ENCODE peak calls at places on chromosomes 5 and 9, in eight cellular contexts. J is neuronal stem cell; Y is Right ventricle myocardium superior; D is GM12878; K is D341Med; Q is stimulated activated CD4-positive, alpha-beta T cell treated with anti-CD3 and anti-CD28 coated beads, Interleukin-12 subunit alpha, Interleukin-12 subunit beta, amount 100 ng/mL, for 4 hours; X is smooth muscle cell of the brain vasculature; H is foreskin fibroblast. O is an unnamed sample.

GRCh38 chr5:27598576-27598975 is 560.2 kb upstream of the CDH9 start:
- DNase-seq in K (no peak), D (no peak), Y (no peak), H (no peak), Q (no peak), X (no peak), J (no peak), O (no peak)

GRCh38 chr9:93702261-93702660 is 125.9 kb downstream of the PHF2 start:
- DNase-seq in D (no peak), Y (no peak), X (no peak), H (no peak), Q (no peak), J (no peak), K (peak), O (no peak)

GRCh38 chr9:3775968-3776367 is 250.2 kb upstream of the RFX3 start:
- DNase-seq in Q (no peak), K (no peak), J (no peak), Y (no peak), X (no peak), H (no peak), D (no peak), O (no peak)

GRCh38 chr5:107542831-107543231 is 127.9 kb downstream of the EFNA5 start:
- DNase-seq in Y (peak), Q (no peak), J (no peak), D (no peak), X (peak), K (no peak), H (peak), O (peak)

GRCh38 chr9:128456613-128457061 is 831 bp downstream of the ODF2 start:
- DNase-seq in Y (peak), H (peak), X (no peak), D (no peak), J (peak), Q (peak), K (peak), O (peak)

GRCh38 chr9:131330814-131331600 is 41.5 kb downstream of the PLPP7 start:
- DNase-seq in D (no peak), Q (no peak), H (no peak), J (peak), X (no peak), Y (peak), K (no peak), O (peak)

GRCh38 chr5:107248065-107248695 is 422.6 kb downstream of the EFNA5 start:
- DNase-seq in X (peak), D (peak), H (no peak), J (peak), Y (peak), Q (peak), K (peak), O (peak)

GRCh38 chr9:132942541-132943182 is 1.8 kb downstream of the TSC1 start:
- DNase-seq in D (no peak), H (no peak), J (no peak), Q (no peak), K (no peak), Y (no peak), X (no peak), O (no peak)

GRCh38 chr5:98813755-98814154 is 40.3 kb downstream of the RGMB start:
- DNase-seq in K (no peak), X (no peak), H (no peak), Q (no peak), J (no peak), Y (no peak), D (no peak), O (no peak)

GRCh38 chr5:14281746-14282181 is 138.6 kb downstream of the TRIO start:
- DNase-seq in X (no peak), Q (no peak), D (no peak), K (no peak), Y (no peak), J (no peak), H (no peak), O (no peak)

GRCh38 chr9:71692337-71692736 is 76.0 kb downstream of the CEMIP2 start:
- DNase-seq in K (no peak), X (no peak), J (no peak), D (no peak), Q (no peak), H (peak), Y (no peak), O (no peak)

GRCh38 chr5:37554403-37554739 is 175.3 kb downstream of the WDR70 start:
- DNase-seq in H (no peak), J (no peak), D (no peak), Y (no peak), Q (no peak), X (no peak), K (no peak), O (no peak)

GRCh38 chr9:128206484-128206883 is 3.3 kb downstream of the DNM1 start:
- DNase-seq in H (no peak), Y (no peak), Q (no peak), X (no peak), D (no peak), K (peak), J (no peak), O (no peak)

GRCh38 chr5:162842725-162843124 is 594.7 kb upstream of the CCNG1 start:
- DNase-seq in J (no peak), K (no peak), X (no peak), D (no peak), Q (no peak), H (no peak), Y (no peak), O (no peak)

GRCh38 chr5:132490484-132491367 is at the start of gene IRF1:
- DNase-seq in Q (peak), D (no peak), K (peak), J (peak), X (no peak), Y (peak), H (peak), O (peak)

GRCh38 chr9:72396247-72397091 is 31.5 kb upstream of the ZFAND5 start:
- DNase-seq in D (no peak), Y (no peak), J (no peak), X (peak), H (peak), K (no peak), Q (no peak), O (no peak)

O was measured in left ventricle myocardium inferior.